ENCODE peak calls at places on chromosomes 16 and 17, in four cellular contexts. One of them, this sample, is unnamed.
A peak's percentile ranks its signal among the peaks of the same experiment; 100 is the strongest.

GRCh38 chr17:72411124-72411563 is 290.3 kb downstream of the SOX9 start:
- DNase-seq in A549: peak; percentile 55
- DNase-seq in HepG2: no peak
- DNase-seq in H1: no peak
- DNase-seq in this sample: no peak

GRCh38 chr17:67696853-67697505 is 20.8 kb upstream of the NOL11 start:
- DNase-seq in A549: no peak
- DNase-seq in HepG2: no peak
- DNase-seq in H1: no peak
- DNase-seq in this sample: no peak

GRCh38 chr16:52785653-52786052 is 238.7 kb upstream of the TOX3 start:
- DNase-seq in A549: no peak
- DNase-seq in HepG2: no peak
- DNase-seq in H1: no peak
- DNase-seq in this sample: no peak

GRCh38 chr17:17774009-17774881 is 62.5 kb downstream of the SREBF1 start:
- DNase-seq in A549: peak; percentile 74
- DNase-seq in HepG2: no peak
- DNase-seq in H1: no peak
- DNase-seq in this sample: no peak

GRCh38 chr16:76854234-76854633 is 336.8 kb upstream of the MON1B start:
- DNase-seq in A549: peak; percentile 29
- DNase-seq in HepG2: peak; percentile 4
- DNase-seq in H1: no peak
- DNase-seq in this sample: no peak

GRCh38 chr17:38465420-38466345 is 37.4 kb downstream of the ARHGAP23 start:
- DNase-seq in A549: peak; percentile 58
- DNase-seq in HepG2: no peak
- DNase-seq in H1: no peak
- DNase-seq in this sample: peak; percentile 20

GRCh38 chr17:30191072-30191471 is 44.4 kb downstream of the SLC6A4 start:
- DNase-seq in A549: no peak
- DNase-seq in HepG2: no peak
- DNase-seq in H1: no peak
- DNase-seq in this sample: no peak

GRCh38 chr17:18158022-18158600 is 25.5 kb upstream of the ALKBH5 start:
- DNase-seq in A549: peak; percentile 84
- DNase-seq in HepG2: no peak
- DNase-seq in H1: peak; percentile 93
- DNase-seq in this sample: peak; percentile 91

GRCh38 chr16:89811321-89811720 is 5.1 kb downstream of the FANCA start:
- DNase-seq in A549: no peak
- DNase-seq in HepG2: no peak
- DNase-seq in H1: no peak
- DNase-seq in this sample: no peak

GRCh38 chr17:9115446-9116265 is 94.3 kb downstream of the NTN1 start:
- DNase-seq in A549: peak; percentile 78
- DNase-seq in HepG2: peak; percentile 4
- DNase-seq in H1: peak; percentile 41
- DNase-seq in this sample: peak; percentile 9

GRCh38 chr17:83132251-83133081 is 53.1 kb downstream of the METRNL start:
- DNase-seq in A549: no peak
- DNase-seq in HepG2: no peak
- DNase-seq in H1: no peak
- DNase-seq in this sample: no peak

GRCh38 chr17:50647187-50647586 is 12.5 kb downstream of the ABCC3 start:
- DNase-seq in A549: no peak
- DNase-seq in HepG2: no peak
- DNase-seq in H1: no peak
- DNase-seq in this sample: no peak

GRCh38 chr16:46830417-46830901 is 521 bp downstream of the C16orf87 start:
- DNase-seq in A549: peak; percentile 16
- DNase-seq in HepG2: no peak
- DNase-seq in H1: no peak
- DNase-seq in this sample: no peak

GRCh38 chr17:33012522-33013033 is 20.9 kb downstream of the SPACA3 start:
- DNase-seq in A549: peak; percentile 84
- DNase-seq in HepG2: no peak
- DNase-seq in H1: no peak
- DNase-seq in this sample: no peak
- TF ChIP-seq PHF8 in A549: no peak
- TF ChIP-seq PHF8 in HepG2: no peak
- TF ChIP-seq PHF8 in H1: no peak
- TF ChIP-seq PHF8 in this sample: no peak

GRCh38 chr16:15961060-15961511 is 11.7 kb downstream of the ABCC1 start:
- DNase-seq in A549: no peak
- DNase-seq in HepG2: no peak
- DNase-seq in H1: no peak
- DNase-seq in this sample: no peak
- TF ChIP-seq PHF8 in A549: no peak
- TF ChIP-seq PHF8 in HepG2: no peak
- TF ChIP-seq PHF8 in H1: no peak
- TF ChIP-seq PHF8 in this sample: no peak

GRCh38 chr17:2232244-2232638 is 71.3 kb downstream of the SMG6 start:
- DNase-seq in A549: no peak
- DNase-seq in HepG2: no peak
- DNase-seq in H1: no peak
- DNase-seq in this sample: no peak

GRCh38 chr17:2227025-2227699 is 76.4 kb downstream of the SMG6 start:
- DNase-seq in A549: no peak
- DNase-seq in HepG2: no peak
- DNase-seq in H1: no peak
- DNase-seq in this sample: no peak

GRCh38 chr17:2235792-2236365 is 67.7 kb downstream of the SMG6 start:
- DNase-seq in A549: no peak
- DNase-seq in HepG2: no peak
- DNase-seq in H1: no peak
- DNase-seq in this sample: no peak

GRCh38 chr17:2233441-2233947 is 70.1 kb downstream of the SMG6 start:
- DNase-seq in A549: no peak
- DNase-seq in HepG2: no peak
- DNase-seq in H1: no peak
- DNase-seq in this sample: no peak

GRCh38 chr17:2230877-2231276 is 72.7 kb downstream of the SMG6 start:
- DNase-seq in A549: no peak
- DNase-seq in HepG2: no peak
- DNase-seq in H1: no peak
- DNase-seq in this sample: no peak
- TF ChIP-seq PHF8 in A549: no peak
- TF ChIP-seq PHF8 in HepG2: no peak
- TF ChIP-seq PHF8 in H1: no peak
- TF ChIP-seq PHF8 in this sample: no peak

GRCh38 chr17:79741751-79742588 is 11.2 kb downstream of the ENPP7 start:
- DNase-seq in A549: peak; percentile 69
- DNase-seq in HepG2: peak; percentile 67
- DNase-seq in H1: peak; percentile 49
- DNase-seq in this sample: peak; percentile 84
- TF ChIP-seq PHF8 in A549: no peak
- TF ChIP-seq PHF8 in HepG2: peak; percentile 51
- TF ChIP-seq PHF8 in H1: no peak
- TF ChIP-seq PHF8 in this sample: no peak

GRCh38 chr16:57301126-57301817 is 16.8 kb upstream of the PLLP start:
- DNase-seq in A549: no peak
- DNase-seq in HepG2: no peak
- DNase-seq in H1: no peak
- DNase-seq in this sample: no peak

GRCh38 chr16:57299719-57300386 is 15.4 kb upstream of the PLLP start:
- DNase-seq in A549: peak; percentile 97
- DNase-seq in HepG2: peak; percentile 97
- DNase-seq in H1: peak; percentile 80
- DNase-seq in this sample: peak; percentile 93

GRCh38 chr16:57297856-57298255 is 13.4 kb upstream of the PLLP start:
- DNase-seq in A549: no peak
- DNase-seq in HepG2: no peak
- DNase-seq in H1: no peak
- DNase-seq in this sample: no peak

GRCh38 chr16:57300387-57301125 is 16.1 kb upstream of the PLLP start:
- DNase-seq in A549: peak; percentile 99
- DNase-seq in HepG2: peak; percentile 99
- DNase-seq in H1: peak; percentile 98
- DNase-seq in this sample: peak; percentile 97

GRCh38 chr16:57299009-57299718 is 14.7 kb upstream of the PLLP start:
- DNase-seq in A549: peak; percentile 86
- DNase-seq in HepG2: peak; percentile 71
- DNase-seq in H1: no peak
- DNase-seq in this sample: no peak
- TF ChIP-seq PHF8 in A549: no peak
- TF ChIP-seq PHF8 in HepG2: no peak
- TF ChIP-seq PHF8 in H1: no peak
- TF ChIP-seq PHF8 in this sample: peak; percentile 9

GRCh38 chr16:88570691-88571092 is 489 bp downstream of the ZC3H18 start:
- DNase-seq in A549: no peak
- DNase-seq in HepG2: no peak
- DNase-seq in H1: no peak
- DNase-seq in this sample: peak; percentile 81

GRCh38 chr16:88566158-88566557 is 4.0 kb upstream of the ZC3H18 start:
- DNase-seq in A549: no peak
- DNase-seq in HepG2: no peak
- DNase-seq in H1: no peak
- DNase-seq in this sample: no peak

GRCh38 chr16:88568710-88569613 is 1.2 kb upstream of the ZC3H18 start:
- DNase-seq in A549: no peak
- DNase-seq in HepG2: no peak
- DNase-seq in H1: no peak
- DNase-seq in this sample: no peak

GRCh38 chr16:88569985-88570690 is at the start of gene ZC3H18:
- DNase-seq in A549: peak; percentile 95
- DNase-seq in HepG2: peak; percentile 91
- DNase-seq in H1: peak; percentile 77
- DNase-seq in this sample: peak; percentile 99

GRCh38 chr16:88569614-88569984 is 604 bp upstream of the ZC3H18 start:
- DNase-seq in A549: no peak
- DNase-seq in HepG2: peak; percentile 34
- DNase-seq in H1: no peak
- DNase-seq in this sample: peak; percentile 55
- TF ChIP-seq PHF8 in A549: peak; percentile 8
- TF ChIP-seq PHF8 in HepG2: no peak
- TF ChIP-seq PHF8 in H1: no peak
- TF ChIP-seq PHF8 in this sample: no peak

GRCh38 chr17:73420897-73421296 is 109.1 kb upstream of the CDC42EP4 start:
- DNase-seq in A549: peak; percentile 65
- DNase-seq in HepG2: peak; percentile 42
- DNase-seq in H1: no peak
- DNase-seq in this sample: peak; percentile 36
- TF ChIP-seq PHF8 in A549: no peak
- TF ChIP-seq PHF8 in HepG2: no peak
- TF ChIP-seq PHF8 in H1: no peak
- TF ChIP-seq PHF8 in this sample: no peak

DNA sequence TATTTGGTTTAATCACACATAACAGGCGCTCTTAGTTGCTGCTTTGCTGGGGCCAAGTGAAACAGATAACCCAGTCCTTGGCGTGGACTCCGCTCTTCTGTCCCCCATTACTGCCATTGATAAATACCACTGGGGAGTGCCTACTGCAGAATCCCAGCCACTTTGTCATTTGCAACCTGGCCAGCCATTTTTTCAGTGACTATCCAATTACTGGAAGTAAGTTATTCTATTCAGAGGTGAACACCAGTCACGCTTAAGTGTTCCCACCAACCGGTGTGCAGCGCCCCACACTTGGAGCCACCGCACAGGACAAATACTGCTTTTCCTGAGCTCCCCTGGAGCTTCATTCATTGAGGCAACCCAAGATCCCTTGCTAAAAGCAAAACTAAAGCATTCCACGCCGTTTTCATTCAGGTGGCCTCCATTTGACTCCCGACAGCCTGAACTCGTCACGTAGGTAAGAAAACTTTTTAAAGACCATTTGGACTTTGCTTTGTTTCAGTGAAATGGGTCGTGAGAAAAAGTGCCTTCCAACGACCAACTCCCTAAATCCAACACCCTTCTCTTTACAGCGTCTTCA is 1.8 kb downstream of the USP7 start:
- DNase-seq in A549: no peak
- DNase-seq in HepG2: peak; percentile 61
- DNase-seq in H1: no peak
- DNase-seq in this sample: peak; percentile 62
- TF ChIP-seq PHF8 in A549: no peak
- TF ChIP-seq PHF8 in HepG2: no peak
- TF ChIP-seq PHF8 in H1: no peak
- TF ChIP-seq PHF8 in this sample: no peak

GRCh38 chr16:10412935-10413601 is 27.2 kb downstream of the ATF7IP2 start:
- DNase-seq in A549: no peak
- DNase-seq in HepG2: no peak
- DNase-seq in H1: no peak
- DNase-seq in this sample: no peak
- TF ChIP-seq PHF8 in A549: no peak
- TF ChIP-seq PHF8 in HepG2: no peak
- TF ChIP-seq PHF8 in H1: no peak
- TF ChIP-seq PHF8 in this sample: no peak

GRCh38 chr16:10597184-10597583 is 16.8 kb upstream of the EMP2 start:
- DNase-seq in A549: no peak
- DNase-seq in HepG2: no peak
- DNase-seq in H1: no peak
- DNase-seq in this sample: no peak
- TF ChIP-seq PHF8 in A549: no peak
- TF ChIP-seq PHF8 in HepG2: no peak
- TF ChIP-seq PHF8 in H1: no peak
- TF ChIP-seq PHF8 in this sample: no peak

This sample was measured in K562.